ENCODE peak calls at places on chromosomes 2 and 18, in seven cellular contexts. Z, J, R, K, V, G and H are unnamed samples.

GRCh38 chr18:70288171-70288850 is 534 bp upstream of the SOCS6 start:
- DNase-seq in R (no peak), K (peak), Z (no peak), J (no peak), G (no peak), V (peak), H (peak)

GRCh38 chr2:175855794-175856453 is 146.1 kb downstream of the LNPK start:
- DNase-seq in J (peak), G (no peak), Z (peak), V (no peak), K (peak), R (no peak), H (peak)

GRCh38 chr2:65382776-65383357 is 49.5 kb downstream of the SPRED2 start:
- DNase-seq in R (peak), J (peak), Z (peak), K (peak), G (peak), V (peak), H (no peak)

GRCh38 chr2:27281442-27281841 is 787 bp upstream of the TRIM54 start:
- DNase-seq in K (no peak), J (no peak), V (no peak), Z (no peak), G (no peak), R (no peak), H (no peak)

GRCh38 chr18:77063256-77063655 is 69.3 kb downstream of the MBP start:
- DNase-seq in K (no peak), V (peak), Z (no peak), G (peak), R (no peak), J (no peak), H (no peak)

GRCh38 chr18:75219684-75220083 is 9.1 kb downstream of the TSHZ1 start:
- DNase-seq in G (no peak), Z (no peak), K (no peak), V (no peak), R (no peak), J (no peak), H (no peak)

GRCh38 chr2:226800941-226801784 is 1.5 kb upstream of the IRS1 start:
- DNase-seq in G (peak), V (peak), J (peak), R (no peak), K (peak), Z (no peak), H (peak)

GRCh38 chr2:121149384-121149783 is 135.6 kb downstream of the TFCP2L1 start:
- DNase-seq in J (no peak), K (no peak), G (no peak), Z (no peak), R (no peak), V (no peak), H (no peak)

GRCh38 chr18:79507546-79508480 is 112.1 kb downstream of the NFATC1 start:
- DNase-seq in Z (no peak), K (peak), J (peak), R (no peak), V (no peak), G (no peak), H (no peak)

GRCh38 chr2:149849133-149849532 is 261.6 kb upstream of the MMADHC start:
- DNase-seq in K (no peak), Z (no peak), R (no peak), G (no peak), V (no peak), J (no peak), H (no peak)

GRCh38 chr2:40668435-40668834 is 216.5 kb upstream of the SLC8A1 start:
- DNase-seq in K (peak), J (no peak), Z (no peak), V (no peak), R (no peak), G (no peak), H (peak)

GRCh38 chr2:68390600-68390999 is 25.5 kb downstream of the PLEK start:
- DNase-seq in V (no peak), G (no peak), R (no peak), J (no peak), K (no peak), Z (no peak), H (no peak)

GRCh38 chr18:62288669-62289016 is 36.5 kb upstream of the TNFRSF11A start:
- DNase-seq in Z (no peak), V (no peak), R (no peak), J (no peak), G (peak), K (no peak), H (no peak)

GRCh38 chr18:56200381-56200831 is 438.0 kb downstream of the TXNL1 start:
- DNase-seq in J (no peak), G (no peak), R (peak), K (no peak), V (no peak), Z (no peak), H (peak)

GRCh38 chr2:21228041-21228895 is 104.5 kb downstream of the TDRD15 start:
- DNase-seq in G (peak), J (no peak), Z (no peak), V (peak), R (no peak), K (no peak), H (peak)

GRCh38 chr2:74496997-74497776 is 2.2 kb downstream of the LBX2 start:
- DNase-seq in Z (no peak), K (no peak), G (no peak), J (no peak), V (no peak), R (no peak), H (no peak)

GRCh38 chr18:22110482-22110924 is 58.9 kb upstream of the GATA6 start:
- DNase-seq in G (no peak), Z (no peak), J (no peak), K (no peak), V (peak), R (no peak), H (peak)

GRCh38 chr2:144127693-144128092 is 392.2 kb downstream of the ZEB2 start:
- DNase-seq in K (no peak), G (no peak), Z (no peak), R (no peak), V (no peak), J (no peak), H (no peak)

GRCh38 chr2:150888337-150888736 is 373.3 kb downstream of the RBM43 start:
- DNase-seq in J (no peak), R (no peak), K (no peak), V (no peak), Z (no peak), G (no peak), H (no peak)

GRCh38 chr2:113887393-113887792 is 2.5 kb upstream of the ACTR3 start:
- DNase-seq in R (no peak), J (no peak), G (no peak), Z (no peak), V (no peak), K (no peak), H (no peak)

GRCh38 chr2:210224660-210225460 is at the start of gene ACADL:
- DNase-seq in G (no peak), J (peak), V (peak), R (no peak), K (no peak), Z (no peak), H (peak)

GRCh38 chr2:112614201-112614840 is 29.9 kb downstream of the CHCHD5 start:
- DNase-seq in R (no peak), K (peak), V (peak), Z (no peak), G (no peak), J (peak), H (peak)

GRCh38 chr2:231427116-231427515 is 31.6 kb downstream of the B3GNT7 start:
- DNase-seq in K (no peak), J (no peak), R (no peak), Z (no peak), V (no peak), G (no peak), H (no peak)

GRCh38 chr2:141647353-141647752 is 483.5 kb downstream of the LRP1B start:
- DNase-seq in G (no peak), V (no peak), J (no peak), Z (no peak), R (no peak), K (no peak), H (no peak)

GRCh38 chr2:140344842-140345241 is 1564.7 kb upstream of the NXPH2 start:
- DNase-seq in R (no peak), V (no peak), J (no peak), G (no peak), Z (no peak), K (no peak), H (no peak)

GRCh38 chr18:63144748-63145147 is 174.8 kb downstream of the BCL2 start:
- DNase-seq in R (no peak), V (no peak), Z (no peak), J (peak), K (no peak), G (no peak), H (no peak)

GRCh38 chr2:239167766-239168444 is 232.9 kb downstream of the HDAC4 start:
- DNase-seq in V (no peak), Z (no peak), K (peak), R (no peak), G (no peak), J (peak), H (no peak)

GRCh38 chr18:48900469-48900868 is 50.3 kb downstream of the SMAD7 start:
- DNase-seq in G (no peak), Z (no peak), V (no peak), R (no peak), K (no peak), J (no peak), H (no peak)

GRCh38 chr18:48901145-48902022 is 49.4 kb downstream of the SMAD7 start:
- DNase-seq in V (no peak), R (no peak), G (no peak), J (no peak), Z (no peak), K (no peak), H (no peak)

GRCh38 chr18:48902856-48903601 is 47.7 kb downstream of the SMAD7 start:
- DNase-seq in K (peak), G (no peak), Z (no peak), V (no peak), J (peak), R (no peak), H (no peak)

GRCh38 chr18:48904086-48904485 is 46.7 kb downstream of the SMAD7 start:
- DNase-seq in V (no peak), K (no peak), J (peak), R (no peak), Z (no peak), G (no peak), H (no peak)

GRCh38 chr18:48902023-48902855 is 48.5 kb downstream of the SMAD7 start:
- DNase-seq in J (peak), Z (peak), K (peak), V (no peak), R (peak), G (no peak), H (no peak)
- H3K4me3 ChIP-seq in J (peak), Z (peak), K (no peak), V (no peak), R (no peak), G (no peak), H (no peak)

GRCh38 chr2:188973650-188974049 is 523 bp upstream of the COL3A1 start:
- DNase-seq in G (no peak), K (no peak), Z (no peak), J (no peak), V (no peak), R (no peak), H (no peak)

GRCh38 chr2:188976545-188977268 is 2.5 kb downstream of the COL3A1 start:
- DNase-seq in Z (peak), K (no peak), G (peak), V (no peak), J (no peak), R (no peak), H (no peak)

GRCh38 chr2:188971316-188971930 is 2.8 kb upstream of the COL3A1 start:
- DNase-seq in K (no peak), V (no peak), J (no peak), R (no peak), G (no peak), Z (no peak), H (no peak)

GRCh38 chr2:188975497-188976102 is 1.4 kb downstream of the COL3A1 start:
- DNase-seq in V (peak), K (peak), Z (no peak), G (no peak), R (peak), J (peak), H (peak)

GRCh38 chr2:188974184-188974583 is at the start of gene COL3A1:
- DNase-seq in R (peak), J (peak), V (no peak), Z (no peak), G (no peak), K (peak), H (no peak)
- H3K4me3 ChIP-seq in R (peak), J (peak), V (no peak), Z (no peak), G (no peak), K (peak), H (no peak)

DNA sequence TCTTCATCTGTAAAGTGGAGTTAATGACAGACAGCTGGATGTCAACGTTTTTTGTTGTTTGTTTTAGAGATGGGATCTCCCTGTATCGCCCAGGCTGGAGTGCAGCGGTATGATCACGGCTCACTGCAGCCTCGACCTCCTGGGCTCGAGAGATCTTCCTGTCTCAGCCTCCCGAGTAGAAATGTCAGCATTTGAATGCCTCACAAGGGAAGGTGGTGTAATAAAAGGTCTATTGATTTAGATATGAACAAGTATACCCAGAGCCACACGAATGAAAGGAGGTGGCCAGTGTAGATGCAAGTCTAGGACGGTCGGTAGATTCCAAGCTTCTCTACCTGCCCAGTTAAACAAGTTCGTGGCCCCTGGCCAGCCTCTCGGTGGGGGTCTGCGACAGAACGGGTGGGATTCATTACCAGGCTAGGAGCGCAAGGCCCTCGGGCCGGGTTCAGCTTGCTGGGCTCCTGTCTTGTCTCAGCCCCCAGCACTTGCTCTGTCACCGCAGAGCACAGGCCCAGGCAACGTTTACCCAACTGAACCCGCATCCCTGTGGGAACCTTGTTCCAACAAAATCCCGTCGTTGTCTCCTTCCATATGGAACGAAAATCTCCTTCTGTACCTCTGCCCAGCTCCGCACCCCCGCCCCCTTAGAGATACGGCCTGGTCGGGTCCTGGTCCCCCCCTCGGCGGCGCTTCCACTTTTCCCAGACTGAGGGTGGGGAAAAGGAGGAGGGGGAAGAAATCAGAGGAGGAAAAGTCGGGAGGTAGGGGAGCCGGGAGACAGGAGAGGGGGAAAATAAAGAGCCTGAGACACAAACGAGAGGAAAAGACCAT is 2.0 kb upstream of the EMX1 start:
- DNase-seq in K (peak), R (no peak), G (no peak), J (peak), V (peak), Z (no peak), H (peak)
- H3K4me3 ChIP-seq in K (no peak), R (no peak), G (peak), J (peak), V (peak), Z (peak), H (peak)

GRCh38 chr2:12722445-12723316 is 5.9 kb downstream of the TRIB2 start:
- DNase-seq in J (no peak), G (no peak), R (no peak), V (no peak), K (no peak), Z (no peak), H (no peak)
- H3K4me3 ChIP-seq in J (no peak), G (no peak), R (no peak), V (no peak), K (no peak), Z (no peak), H (no peak)

GRCh38 chr2:218979846-218980738 is 4.9 kb downstream of the FEV start:
- DNase-seq in V (peak), K (peak), R (no peak), Z (peak), G (peak), J (peak), H (peak)
- H3K4me3 ChIP-seq in V (peak), K (no peak), R (peak), Z (peak), G (peak), J (peak), H (no peak)

DNA sequence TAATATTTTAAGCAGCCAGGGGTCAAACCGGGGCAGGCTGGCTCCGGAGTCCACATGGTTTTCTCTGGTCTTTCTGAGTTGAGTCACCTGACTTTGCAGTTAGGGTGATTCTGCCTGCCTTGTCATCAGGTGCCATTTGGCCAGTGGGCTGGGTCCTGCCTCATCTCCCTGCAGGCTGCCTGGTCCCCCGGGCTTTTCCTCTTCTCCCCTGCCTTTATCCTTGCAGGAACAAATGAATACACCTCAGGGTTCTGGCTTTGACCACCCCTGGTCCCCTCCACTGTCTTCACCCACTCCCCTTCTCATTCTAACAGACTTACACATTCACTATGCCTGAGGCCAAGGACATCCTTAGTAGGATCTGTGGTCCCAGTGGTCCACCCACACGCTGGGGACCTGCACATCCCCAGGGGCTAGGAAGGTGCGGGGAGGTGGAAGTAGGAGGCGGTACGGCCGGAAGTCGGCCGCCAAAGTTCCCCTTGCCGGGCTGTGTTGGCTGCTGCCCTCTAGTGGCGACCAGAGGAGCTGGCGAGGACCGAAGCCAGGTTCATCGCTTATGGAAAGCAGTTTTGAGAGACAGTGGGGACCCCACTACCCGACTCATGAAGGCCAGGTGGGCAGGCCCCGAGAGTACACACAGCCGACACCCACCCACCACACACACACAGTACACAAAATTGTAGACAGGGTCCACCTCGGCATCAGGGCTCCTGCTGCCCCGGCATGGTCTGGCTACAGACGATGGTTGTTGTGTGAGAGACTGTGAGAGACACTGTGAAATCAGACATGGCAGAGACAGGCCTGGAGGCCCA is 6.3 kb upstream of the TEX261 start:
- DNase-seq in J (peak), Z (peak), K (peak), R (no peak), G (peak), V (peak), H (peak)
- H3K4me3 ChIP-seq in J (peak), Z (peak), K (no peak), R (peak), G (peak), V (no peak), H (no peak)

DNA sequence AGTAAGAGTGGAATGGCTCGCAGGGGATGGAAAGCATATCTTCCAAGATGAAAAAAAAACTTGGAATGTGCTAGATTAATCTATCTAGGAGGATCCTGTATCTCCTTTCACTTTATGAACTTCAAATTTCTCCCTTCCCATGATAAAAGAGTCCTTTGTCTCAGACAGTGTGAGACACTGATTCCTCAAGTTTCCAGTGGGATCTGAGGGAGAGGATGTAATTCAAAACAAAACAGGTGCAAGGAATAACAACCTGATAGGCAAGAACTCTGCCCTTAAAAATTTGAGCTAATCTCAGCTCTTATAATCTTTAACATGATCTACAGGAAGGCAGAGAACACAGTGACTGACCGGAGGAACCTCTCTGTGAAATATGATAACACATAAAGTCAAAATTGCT is 162.0 kb upstream of the ZFP36L2 start:
- DNase-seq in J (no peak), G (no peak), K (no peak), V (no peak), R (no peak), Z (no peak), H (no peak)
- H3K4me3 ChIP-seq in J (no peak), G (no peak), K (no peak), V (no peak), R (no peak), Z (no peak), H (no peak)

DNA sequence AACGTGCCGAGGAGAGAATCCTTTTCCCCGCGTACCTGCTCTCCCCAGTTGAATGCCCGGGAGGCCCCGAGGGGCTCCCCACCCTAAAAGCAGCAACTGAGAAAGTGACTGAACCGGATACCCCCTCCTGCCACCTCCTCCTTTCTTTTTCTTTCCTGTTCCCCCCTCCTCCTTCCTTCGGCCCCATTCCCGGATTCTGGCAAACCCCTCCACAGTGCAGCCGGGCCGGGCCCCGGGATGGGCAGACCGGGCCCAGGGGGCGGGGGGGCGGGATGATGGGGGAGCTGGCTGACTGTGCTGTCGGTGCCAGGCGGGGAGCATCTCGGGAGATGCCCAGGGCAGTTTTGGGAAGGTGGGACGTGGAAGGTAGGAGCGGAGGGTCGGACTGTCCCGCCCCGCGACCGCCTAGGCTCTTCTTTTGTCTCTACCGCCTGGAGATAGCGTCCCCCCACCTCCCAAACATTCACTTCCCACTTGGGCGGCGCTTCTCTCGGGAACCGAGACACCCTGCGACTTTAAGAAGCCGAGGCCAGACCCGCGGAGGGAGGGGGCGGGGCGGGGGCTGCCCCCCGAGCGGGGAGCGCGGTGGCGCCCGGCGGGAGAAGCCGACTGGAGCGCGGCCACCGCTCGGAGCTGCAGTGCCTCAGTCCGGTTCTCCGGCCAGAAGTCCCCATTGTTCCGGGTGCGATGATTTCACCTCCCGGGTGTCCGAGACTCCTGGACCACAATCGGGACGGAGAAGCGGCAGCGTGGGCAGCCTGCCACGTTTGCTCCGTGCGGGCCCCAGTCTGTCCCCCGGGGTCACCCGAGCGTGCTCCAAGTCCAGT is 8.2 kb downstream of the DLX2 start:
- DNase-seq in Z (no peak), J (no peak), G (no peak), R (no peak), K (no peak), V (peak), H (peak)
- H3K4me3 ChIP-seq in Z (peak), J (peak), G (peak), R (peak), K (peak), V (peak), H (peak)

GRCh38 chr2:56229397-56230060 is 45.7 kb downstream of the CCDC85A start:
- DNase-seq in R (no peak), K (no peak), J (no peak), Z (no peak), G (no peak), V (no peak), H (no peak)
- H3K4me3 ChIP-seq in R (no peak), K (no peak), J (no peak), Z (no peak), G (no peak), V (no peak), H (no peak)

GRCh38 chr2:203988540-203989264 is 52.1 kb downstream of the ICOS start:
- DNase-seq in J (no peak), G (no peak), K (no peak), Z (no peak), V (no peak), R (no peak), H (no peak)
- H3K4me3 ChIP-seq in J (no peak), G (no peak), K (no peak), Z (no peak), V (no peak), R (no peak), H (no peak)